ENCODE peak calls at places on chromosomes 11 and 22, in six cellular contexts. S, Q, N, F, E and V are unnamed samples. For H3K4me1, the result is how much of the 10 kb centered on the place peaks cover.

GRCh38 chr11:47391077-47391583 is 12.8 kb upstream of the SPI1 start:
- DNase-seq in E (no peak), Q (no peak), N (peak), S (no peak), F (peak), V (peak)

GRCh38 chr22:20526628-20527355 is 19.4 kb downstream of the MED15 start:
- DNase-seq in N (no peak), E (peak), S (peak), Q (no peak), F (peak), V (no peak)

GRCh38 chr11:2584812-2585565 is 114.8 kb downstream of the KCNQ1OT1 start:
- DNase-seq in S (no peak), F (no peak), N (peak), E (no peak), Q (peak), V (peak)

GRCh38 chr11:12675951-12676711 is 1.9 kb downstream of the TEAD1 start:
- DNase-seq in Q (no peak), E (peak), S (peak), N (no peak), F (peak), V (peak)

GRCh38 chr11:93936416-93936815 is 84.7 kb upstream of the HEPHL1 start:
- DNase-seq in S (no peak), E (no peak), Q (no peak), F (no peak), N (no peak), V (no peak)

GRCh38 chr22:30878516-30879365 is 89.8 kb downstream of the MORC2 start:
- DNase-seq in E (no peak), Q (no peak), F (no peak), S (no peak), N (peak), V (no peak)

GRCh38 chr11:68041617-68042218 is 2.9 kb downstream of the TCIRG1 start:
- DNase-seq in S (no peak), Q (no peak), N (no peak), F (no peak), E (no peak), V (no peak)

GRCh38 chr11:31812392-31813241 is 1.5 kb upstream of the PAX6 start:
- DNase-seq in E (no peak), N (peak), F (peak), S (peak), Q (no peak), V (peak)

GRCh38 chr11:68313574-68314202 is 1.3 kb downstream of the LRP5 start:
- DNase-seq in E (peak), S (peak), F (peak), N (no peak), Q (peak), V (no peak)

GRCh38 chr11:118898400-118899295 is 15.0 kb downstream of the CXCR5 start:
- DNase-seq in F (no peak), Q (no peak), N (peak), S (no peak), E (no peak), V (no peak)

GRCh38 chr22:50627452-50627913 is 469 bp downstream of the ARSA start:
- DNase-seq in Q (peak), F (peak), S (no peak), N (no peak), E (no peak), V (peak)

DNA sequence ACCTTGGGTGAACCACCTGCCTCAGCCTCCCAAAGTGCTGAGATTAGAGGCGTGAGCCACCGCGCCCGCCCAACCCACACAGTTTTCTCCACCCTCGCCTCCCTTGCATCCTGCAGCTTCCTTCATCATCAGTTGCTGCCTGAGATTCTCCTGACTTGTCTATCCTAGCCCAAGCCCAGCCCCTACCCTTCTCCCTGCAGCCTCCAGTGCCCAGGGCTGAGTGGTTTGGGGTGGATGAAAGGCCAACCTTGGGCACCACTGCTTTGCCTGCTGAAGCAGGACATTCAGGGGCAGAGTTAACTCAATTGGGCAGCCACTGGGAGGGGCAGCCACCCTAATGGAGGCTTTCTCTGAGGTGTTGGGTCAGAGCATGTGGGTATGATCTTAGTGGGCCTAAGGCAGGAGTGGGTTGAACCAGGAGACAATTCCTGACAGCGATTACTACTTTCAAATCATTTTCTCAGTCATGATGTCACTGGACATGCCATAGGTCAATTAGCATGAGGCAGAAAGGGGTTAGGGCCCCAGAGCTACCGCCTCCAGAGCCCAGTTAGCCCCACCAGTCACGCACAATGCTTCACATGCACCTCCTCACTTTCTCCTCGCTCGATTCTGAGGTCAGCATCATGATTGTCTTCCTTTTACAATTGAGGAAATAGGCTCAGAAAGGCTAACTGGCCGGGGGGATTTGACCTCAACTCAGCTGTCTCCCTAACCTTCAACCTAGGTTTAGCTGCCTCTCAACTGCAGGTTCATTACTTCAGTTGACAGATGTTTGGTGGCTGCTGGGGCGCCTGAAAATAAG is 1.0 kb upstream of the FKBP2 start:
- DNase-seq in Q (no peak), F (peak), E (no peak), S (no peak), N (no peak), V (no peak)
- H3K4me3 ChIP-seq in Q (peak), F (no peak), E (peak), S (peak), N (peak), V (peak)

GRCh38 chr11:64716471-64717267 is 6.3 kb downstream of the NRXN2 start:
- DNase-seq in S (no peak), F (no peak), Q (no peak), N (no peak), E (no peak), V (no peak)

GRCh38 chr11:64715756-64716470 is 7.1 kb downstream of the NRXN2 start:
- DNase-seq in S (no peak), Q (no peak), F (no peak), E (no peak), N (no peak), V (no peak)

GRCh38 chr11:64713781-64714363 is 9.1 kb downstream of the NRXN2 start:
- DNase-seq in Q (no peak), S (no peak), E (no peak), N (no peak), F (no peak), V (peak)

GRCh38 chr11:64713031-64713780 is 9.8 kb downstream of the NRXN2 start:
- DNase-seq in Q (no peak), E (peak), S (peak), N (peak), F (peak), V (peak)

GRCh38 chr11:64714664-64715063 is 8.3 kb downstream of the NRXN2 start:
- DNase-seq in E (no peak), N (no peak), Q (no peak), S (no peak), F (no peak), V (no peak)
- H3K9ac ChIP-seq in E (no peak), N (no peak), Q (no peak), S (no peak), F (no peak), V (no peak)

GRCh38 chr22:38760477-38761201 is 4.8 kb upstream of the SUN2 start:
- DNase-seq in S (peak), Q (peak), N (no peak), F (peak), E (peak), V (no peak)
- H3K4me1 ChIP-seq in S (under half), Q (under half), N (under half), F (under half), E (under half), V (under half)

GRCh38 chr11:104897891-104898684 is at the start of gene CASP12:
- DNase-seq in F (peak), N (no peak), E (peak), S (no peak), Q (no peak), V (no peak)

GRCh38 chr11:104893876-104894275 is 4.4 kb downstream of the CASP12 start:
- DNase-seq in F (no peak), N (no peak), Q (no peak), S (no peak), E (no peak), V (no peak)

GRCh38 chr11:104895619-104896018 is 2.6 kb downstream of the CASP12 start:
- DNase-seq in S (no peak), Q (no peak), N (no peak), E (no peak), F (no peak), V (no peak)

GRCh38 chr11:104891135-104891534 is 7.1 kb downstream of the CASP12 start:
- DNase-seq in E (peak), Q (no peak), N (no peak), F (peak), S (peak), V (no peak)

DNA sequence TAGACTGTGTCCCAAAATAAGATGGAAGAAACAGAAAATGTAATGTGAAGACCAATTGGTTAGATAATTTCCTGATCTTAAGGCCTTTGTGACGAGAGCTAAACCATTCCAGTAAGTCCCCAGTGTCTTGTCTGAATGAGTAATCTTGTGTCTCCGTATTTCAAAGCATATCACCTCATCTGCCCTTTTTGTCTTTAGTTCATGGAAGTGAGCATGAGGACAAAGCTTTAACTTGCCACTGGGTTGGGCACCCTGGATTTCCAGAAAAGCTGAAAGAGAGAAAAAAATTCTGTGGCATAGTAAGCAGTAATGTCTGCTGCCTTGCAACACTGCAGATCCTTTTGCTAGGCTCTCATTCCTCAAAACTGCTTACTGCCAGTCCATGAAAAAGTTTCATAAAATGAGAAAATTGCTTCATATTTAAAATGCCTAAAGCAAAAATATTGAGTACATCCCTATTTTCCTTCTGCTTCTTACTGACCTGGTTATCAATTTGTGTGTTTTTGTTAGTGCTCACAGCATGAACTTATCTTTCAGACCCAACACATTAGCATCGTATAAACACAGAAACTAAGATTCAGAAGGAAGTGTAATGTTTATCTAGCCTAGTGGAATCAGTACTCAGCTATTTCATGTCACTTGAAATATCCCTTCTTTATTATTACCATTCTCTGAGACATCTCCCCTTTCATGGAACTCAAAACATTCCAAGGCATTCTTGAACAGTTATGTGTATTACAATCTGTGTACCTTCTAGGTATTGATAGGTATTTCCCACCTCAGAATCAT is 5.3 kb downstream of the CASP12 start:
- DNase-seq in Q (no peak), N (no peak), E (peak), S (peak), F (peak), V (no peak)
- H3K4me3 ChIP-seq in Q (no peak), N (no peak), E (no peak), S (no peak), F (no peak), V (no peak)

GRCh38 chr11:103849366-103849765 is 187.1 kb upstream of the DDI1 start:
- DNase-seq in S (no peak), E (no peak), Q (no peak), N (no peak), F (no peak), V (no peak)
- H3K9ac ChIP-seq in S (no peak), E (no peak), Q (no peak), N (no peak), F (no peak), V (no peak)

GRCh38 chr11:121453589-121454299 is 977 bp upstream of the SORL1-AS1 start:
- DNase-seq in S (no peak), F (no peak), N (no peak), Q (no peak), E (no peak), V (no peak)

GRCh38 chr11:121452609-121453150 is at the start of gene SORL1-AS1:
- DNase-seq in E (peak), Q (peak), S (no peak), F (peak), N (no peak), V (no peak)

GRCh38 chr11:121450424-121450823 is 1.7 kb upstream of the SORL1 start:
- DNase-seq in Q (no peak), N (no peak), E (no peak), F (no peak), S (no peak), V (no peak)

GRCh38 chr11:121451178-121451981 is 734 bp upstream of the SORL1 start:
- DNase-seq in F (no peak), N (peak), Q (no peak), S (no peak), E (no peak), V (no peak)

GRCh38 chr11:121451982-121452608 is at the start of gene SORL1:
- DNase-seq in Q (peak), F (peak), N (peak), E (peak), S (peak), V (peak)
- H3K4me1 ChIP-seq in Q (half or more), F (under half), N (under half), E (under half), S (under half), V (under half)

DNA sequence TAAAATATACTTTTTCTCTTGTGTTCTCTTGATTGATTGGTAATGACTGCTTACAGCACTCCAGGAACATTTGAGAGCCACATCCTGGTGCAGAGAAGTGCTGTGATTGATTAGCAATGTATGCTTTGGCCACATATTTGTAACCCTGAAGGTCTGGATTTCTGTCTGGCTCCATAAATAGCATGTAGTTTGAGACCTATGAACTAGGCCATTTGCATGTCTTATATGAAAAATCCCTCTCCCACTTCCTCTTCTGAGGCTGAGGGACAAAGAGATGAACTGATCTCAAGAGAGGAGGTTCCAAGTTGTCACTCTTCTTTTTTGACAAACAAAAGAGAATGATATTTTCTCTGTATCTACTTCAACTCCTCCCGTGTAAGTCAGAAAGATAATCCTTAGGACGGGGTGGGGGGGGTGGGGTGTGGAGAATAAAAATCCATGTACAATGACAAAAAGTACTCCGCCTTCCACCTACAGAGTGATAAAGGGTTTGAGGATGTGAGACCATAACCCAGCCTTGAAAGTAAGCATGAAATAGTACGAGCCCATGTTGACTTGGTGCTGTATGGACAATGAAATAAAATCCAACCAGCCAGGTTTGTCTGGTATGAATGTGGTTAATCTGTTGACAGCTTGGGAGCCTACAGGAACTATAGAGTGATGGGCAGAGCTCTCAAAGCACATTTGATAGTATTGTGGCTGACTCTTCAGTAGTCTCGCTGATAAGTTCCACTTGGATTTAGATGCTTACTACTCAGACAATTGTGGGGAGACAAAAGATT is 49.1 kb upstream of the CD44 start:
- DNase-seq in S (no peak), Q (no peak), F (no peak), E (no peak), N (no peak), V (no peak)
- H3K4me3 ChIP-seq in S (no peak), Q (no peak), F (no peak), E (no peak), N (no peak), V (no peak)